ENCODE peak calls at places on chromosomes 1 and 21, in four cellular contexts. S is HCT116, D is mesothelial cell of epicardium, U is dorsolateral prefrontal cortex. T is an unnamed sample.

GRCh38 chr1:109777436-109777835 is 13.7 kb upstream of the EPS8L3 start:
- DNase-seq in S (no peak), D (no peak), U (no peak), T (no peak)

GRCh38 chr1:3483801-3484444 is 29.5 kb downstream of the ARHGEF16 start:
- DNase-seq in S (no peak), D (no peak), U (no peak), T (peak)

GRCh38 chr1:36224537-36225297 is 474 bp downstream of the THRAP3 start:
- DNase-seq in S (peak), D (peak), U (no peak), T (peak)

GRCh38 chr1:54795100-54795665 is 5.9 kb downstream of the TTC22 start:
- DNase-seq in S (no peak), D (no peak), U (no peak), T (no peak)

GRCh38 chr1:226541631-226542622 is 6.6 kb upstream of the STUM start:
- DNase-seq in S (no peak), D (no peak), U (no peak), T (no peak)

GRCh38 chr1:26283871-26284596 is 4.1 kb downstream of the SH3BGRL3 start:
- DNase-seq in S (no peak), D (no peak), U (no peak), T (no peak)

GRCh38 chr1:211697356-211697755 is 21.9 kb upstream of the NEK2 start:
- DNase-seq in S (no peak), D (no peak), U (no peak), T (peak)

GRCh38 chr21:31733521-31734149 is 1.7 kb upstream of the SCAF4 start:
- DNase-seq in S (no peak), D (no peak), U (no peak), T (peak)

GRCh38 chr21:29441651-29442050 is 142.9 kb downstream of the BACH1 start:
- DNase-seq in S (no peak), D (no peak), U (no peak), T (no peak)

GRCh38 chr1:230682882-230683610 is 30.9 kb downstream of the AGT start:
- DNase-seq in S (no peak), D (no peak), U (no peak), T (no peak)

GRCh38 chr1:165896277-165896676 is 68.9 kb downstream of the UCK2 start:
- DNase-seq in S (no peak), D (no peak), U (no peak), T (no peak)

GRCh38 chr1:100536031-100536430 is 1.9 kb upstream of the GPR88 start:
- DNase-seq in S (no peak), D (no peak), U (no peak), T (peak)

GRCh38 chr1:17606826-17607440 is 67.4 kb downstream of the ARHGEF10L start:
- DNase-seq in S (peak), D (peak), U (peak), T (peak)

GRCh38 chr1:151801310-151801820 is 3.9 kb downstream of the LINGO4 start:
- DNase-seq in S (no peak), D (no peak), U (no peak), T (no peak)

GRCh38 chr1:26154750-26155149 is 4.1 kb upstream of the FAM110D start:
- DNase-seq in S (no peak), D (no peak), U (no peak), T (no peak)

GRCh38 chr1:44609768-44610526 is 64.3 kb downstream of the TMEM53 start:
- DNase-seq in S (no peak), D (no peak), U (no peak), T (no peak)

GRCh38 chr1:36095760-36096405 is 7.2 kb downstream of the ADPRS start:
- DNase-seq in S (no peak), D (no peak), U (no peak), T (no peak)

GRCh38 chr1:32247983-32248889 is 1.2 kb downstream of the FAM167B start:
- DNase-seq in S (no peak), D (peak), U (peak), T (peak)

GRCh38 chr21:45396620-45396995 is 8.4 kb upstream of the COL18A1 start:
- DNase-seq in S (no peak), D (no peak), U (no peak), T (no peak)

GRCh38 chr1:80249699-80250098 is 1243.2 kb upstream of the ADGRL4 start:
- DNase-seq in S (no peak), D (no peak), U (no peak), T (no peak)

GRCh38 chr1:168180148-168180524 is 1.4 kb downstream of the TIPRL start:
- DNase-seq in S (no peak), D (no peak), U (no peak), T (no peak)

GRCh38 chr1:226427131-226427530 is 19.2 kb upstream of the PARP1 start:
- DNase-seq in S (no peak), D (no peak), U (no peak), T (no peak)

GRCh38 chr1:168465942-168466702 is 77.7 kb downstream of the XCL2 start:
- DNase-seq in S (no peak), D (peak), U (no peak), T (peak)

GRCh38 chr1:229297746-229298145 is 26.8 kb downstream of the RAB4A start:
- DNase-seq in S (no peak), D (no peak), U (no peak), T (no peak)

GRCh38 chr1:241432241-241432640 is 75.2 kb upstream of the RGS7 start:
- DNase-seq in S (no peak), D (no peak), U (no peak), T (no peak)

GRCh38 chr21:40631201-40631600 is 215.8 kb downstream of the DSCAM start:
- DNase-seq in S (no peak), D (no peak), U (no peak), T (no peak)

GRCh38 chr21:40634141-40634540 is 212.8 kb downstream of the DSCAM start:
- DNase-seq in S (no peak), D (no peak), U (no peak), T (no peak)

GRCh38 chr21:40640427-40640826 is 206.5 kb downstream of the DSCAM start:
- DNase-seq in S (no peak), D (no peak), U (no peak), T (no peak)

GRCh38 chr21:40635336-40635735 is 211.6 kb downstream of the DSCAM start:
- DNase-seq in S (no peak), D (no peak), U (peak), T (no peak)
- TF ChIP-seq CTCF in S (no peak), D (no peak), U (no peak), T (no peak)

GRCh38 chr1:220127076-220127475 is 33.1 kb downstream of the IARS2 start:
- DNase-seq in S (no peak), D (no peak), U (no peak), T (no peak)

GRCh38 chr1:220119043-220119512 is 25.1 kb downstream of the IARS2 start:
- DNase-seq in S (no peak), D (no peak), U (no peak), T (no peak)

GRCh38 chr1:220124542-220124941 is 30.6 kb downstream of the IARS2 start:
- DNase-seq in S (no peak), D (no peak), U (no peak), T (no peak)

GRCh38 chr1:220121791-220122530 is 28.0 kb downstream of the IARS2 start:
- DNase-seq in S (no peak), D (no peak), U (no peak), T (peak)

DNA sequence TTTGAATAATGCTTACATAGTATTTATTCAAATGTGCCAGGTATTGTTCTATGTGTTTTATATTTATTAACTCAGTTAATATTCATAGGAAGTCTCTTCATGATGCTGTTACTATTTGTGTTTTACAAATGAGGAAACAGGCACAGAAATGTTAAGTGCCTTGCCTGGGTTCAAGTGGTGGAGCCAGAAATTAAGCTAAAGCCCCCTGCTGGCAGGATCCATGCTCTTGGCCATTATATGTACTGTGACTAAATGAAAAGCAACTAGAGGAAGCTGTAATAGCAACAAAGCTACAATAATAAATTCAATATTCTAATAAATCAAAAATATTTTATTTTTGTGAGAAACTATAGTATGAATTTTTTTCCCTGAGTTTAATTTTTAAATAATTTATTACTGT is 30.0 kb downstream of the IARS2 start:
- DNase-seq in S (peak), D (no peak), U (no peak), T (no peak)
- TF ChIP-seq CTCF in S (peak), D (peak), U (no peak), T (peak)

DNA sequence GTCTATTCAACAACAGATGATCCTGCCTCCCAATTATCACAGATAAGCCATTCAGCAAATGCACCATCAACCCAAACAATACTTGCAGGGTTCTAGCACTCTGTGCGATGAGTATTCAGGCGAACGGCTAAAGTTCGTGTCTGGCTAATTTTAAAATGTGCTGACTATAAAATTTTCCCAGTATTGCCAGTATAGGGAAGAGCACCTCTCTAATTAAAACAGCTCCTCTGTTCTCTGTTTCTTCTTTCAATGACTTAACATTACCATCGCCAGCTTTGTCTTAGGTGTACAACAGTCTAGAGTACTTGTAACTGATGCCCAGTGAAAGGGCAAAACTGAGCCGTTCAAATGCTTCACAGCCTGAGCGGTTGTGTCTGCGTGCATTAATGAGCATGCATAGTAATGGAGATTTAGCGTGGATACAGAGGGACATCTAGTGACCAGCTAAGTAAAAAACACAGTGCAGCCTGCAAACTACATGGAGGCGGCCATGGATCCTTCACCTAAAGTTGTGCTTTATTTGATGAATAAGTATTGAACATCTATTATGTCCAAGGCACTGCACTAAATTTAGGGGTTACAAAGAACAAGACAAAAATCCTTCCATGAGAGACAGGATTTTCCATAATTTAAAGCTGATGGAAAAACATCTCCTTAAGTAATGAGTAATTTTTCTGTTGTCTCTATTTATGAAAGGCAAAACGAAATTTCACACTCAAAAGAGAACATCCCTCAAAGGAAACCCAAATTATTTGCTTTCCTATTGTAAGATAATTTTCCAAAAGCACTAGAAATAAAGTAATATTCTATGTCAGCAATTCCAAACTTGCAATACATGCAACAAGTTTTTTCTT is 120.0 kb downstream of the SETD4 start:
- DNase-seq in S (peak), D (no peak), U (peak), T (peak)
- TF ChIP-seq CTCF in S (peak), D (no peak), U (peak), T (peak)

DNA sequence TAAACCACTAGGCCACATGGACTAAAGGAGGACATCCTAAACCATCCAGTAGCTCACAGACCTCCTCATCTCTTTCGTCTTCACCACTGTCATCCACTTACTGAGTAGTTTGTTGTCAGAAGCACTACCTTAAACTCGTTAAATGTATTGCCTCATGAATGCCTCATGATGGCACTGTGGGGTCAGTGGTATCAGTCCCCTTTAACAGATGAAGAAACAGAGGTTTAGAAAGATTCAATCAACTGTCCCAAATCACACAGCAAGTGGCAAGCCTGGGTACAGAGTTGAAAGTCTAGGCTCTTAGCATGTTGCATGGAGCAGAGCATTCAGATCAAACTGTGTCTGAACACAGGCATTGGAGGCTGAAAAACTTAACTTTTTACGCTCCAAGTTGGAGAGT is 183.6 kb upstream of the KIAA0040 start:
- DNase-seq in S (peak), D (no peak), U (no peak), T (peak)
- TF ChIP-seq CTCF in S (peak), D (no peak), U (no peak), T (peak)

GRCh38 chr1:39301606-39302005 is 97.1 kb downstream of the MACF1 start:
- DNase-seq in S (no peak), D (no peak), U (no peak), T (no peak)

GRCh38 chr1:39293375-39294070 is 89.0 kb downstream of the MACF1 start:
- DNase-seq in S (no peak), D (no peak), U (no peak), T (no peak)

GRCh38 chr1:39294531-39294930 is 90.0 kb downstream of the MACF1 start:
- DNase-seq in S (no peak), D (no peak), U (no peak), T (no peak)

GRCh38 chr1:39295901-39296300 is 91.4 kb downstream of the MACF1 start:
- DNase-seq in S (no peak), D (no peak), U (no peak), T (no peak)

GRCh38 chr1:39297534-39297933 is 93.0 kb downstream of the MACF1 start:
- DNase-seq in S (no peak), D (no peak), U (no peak), T (no peak)
- TF ChIP-seq CTCF in S (no peak), D (no peak), U (no peak), T (no peak)

DNA sequence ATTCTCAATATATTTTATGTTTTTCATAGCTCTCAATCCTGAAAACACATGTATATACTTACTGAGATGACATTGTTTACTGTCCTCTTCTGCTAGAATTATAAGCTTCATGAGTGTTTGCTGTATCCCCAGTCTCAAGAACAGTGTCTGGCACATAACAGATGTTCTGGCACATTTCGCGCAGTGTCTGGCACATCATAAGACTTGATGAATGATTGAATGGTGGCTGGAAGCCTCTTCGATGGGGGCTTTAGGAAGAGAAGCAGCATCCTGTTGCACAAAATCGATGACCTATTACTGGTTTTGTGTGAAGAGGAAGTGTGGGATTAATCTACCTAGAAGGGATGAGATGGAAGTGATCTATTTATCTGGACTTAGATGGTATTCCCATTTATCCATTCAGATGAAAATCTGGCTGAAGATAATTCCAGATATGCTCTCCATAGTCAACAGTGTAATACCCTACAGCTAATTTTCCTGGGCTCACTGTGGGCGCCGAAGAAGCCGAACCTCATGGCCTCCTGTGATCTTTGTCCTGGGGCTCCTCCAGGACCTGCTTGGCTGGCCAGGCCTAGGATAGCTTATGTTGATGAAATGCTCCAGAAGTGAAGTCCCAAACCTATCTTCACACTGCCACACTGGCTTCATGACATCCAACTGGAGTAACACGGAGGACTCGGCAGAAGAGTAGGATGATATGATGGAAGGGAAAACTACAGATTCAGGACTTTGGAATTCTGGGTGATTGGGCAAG is 26.5 kb downstream of the CD34 start:
- DNase-seq in S (no peak), D (no peak), U (no peak), T (no peak)
- TF ChIP-seq CTCF in S (no peak), D (no peak), U (no peak), T (no peak)

DNA sequence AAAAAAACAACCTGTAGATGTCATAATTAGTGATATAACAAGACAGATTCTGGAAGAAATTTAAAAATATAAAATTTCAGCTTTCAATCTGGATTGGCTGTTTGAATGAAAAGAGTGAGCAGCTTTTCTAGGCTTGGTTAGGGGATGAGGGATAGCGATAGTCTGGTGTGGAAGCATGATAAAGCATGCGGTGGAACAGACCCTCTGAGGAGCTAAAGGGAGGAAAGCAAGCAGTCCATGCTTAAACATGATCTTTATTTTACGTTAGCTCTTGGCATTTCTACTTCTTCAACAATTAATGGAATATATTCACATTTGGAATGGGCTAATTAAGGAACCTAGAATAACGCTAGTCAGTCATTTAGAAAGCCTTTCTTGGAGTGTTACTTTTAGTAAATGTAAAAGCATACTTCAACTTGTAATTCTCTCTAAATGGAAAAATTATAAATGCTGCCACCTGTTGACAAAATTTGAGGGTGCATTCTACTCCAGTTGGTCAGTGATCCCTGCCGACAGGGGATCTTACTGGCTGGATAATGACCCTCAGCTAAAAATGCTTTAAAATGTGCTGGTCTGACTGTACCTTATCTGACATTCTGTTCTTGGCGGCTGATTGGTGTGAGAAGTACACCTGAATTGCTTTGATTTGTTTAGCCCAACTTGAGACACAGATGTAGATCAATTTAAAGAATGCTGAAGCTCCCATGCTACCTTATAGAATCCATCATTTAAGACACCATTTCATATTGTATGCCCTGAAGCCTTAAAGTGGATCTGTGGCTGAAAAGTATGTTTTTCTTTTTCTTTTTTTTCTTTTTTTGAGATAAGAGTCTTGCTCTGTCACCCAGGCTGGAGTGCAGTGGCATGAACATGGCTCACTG is 61.2 kb downstream of the AK4 start:
- DNase-seq in S (peak), D (no peak), U (no peak), T (peak)
- TF ChIP-seq CTCF in S (peak), D (peak), U (peak), T (peak)